ENCODE peak calls at places on chromosomes 6 and 20, in seven cellular contexts. E is mesenchymal stem cell, T is H9, K is IMR-90, S is trophoblast cell, Y is H1, O is mesendoderm. V is an unnamed sample.

GRCh38 chr20:57309544-57310115 is 20.0 kb upstream of the SPO11 start:
- DNase-seq in S (no peak), E (no peak), T (no peak), O (no peak), K (no peak), Y (no peak), V (no peak)

GRCh38 chr6:4913705-4914411 is 90.0 kb downstream of the RPP40 start:
- DNase-seq in K (no peak), O (no peak), Y (no peak), E (peak), S (no peak), T (no peak), V (no peak)

GRCh38 chr6:4613381-4613780 is 162.8 kb upstream of the CDYL start:
- DNase-seq in E (no peak), S (no peak), T (no peak), O (no peak), Y (no peak), K (no peak), V (no peak)

GRCh38 chr20:45822863-45823262 is 4.2 kb downstream of the TNNC2 start:
- DNase-seq in T (no peak), S (peak), K (peak), Y (no peak), E (peak), O (no peak), V (no peak)

GRCh38 chr6:110043366-110043994 is 65.4 kb downstream of the GPR6 start:
- DNase-seq in O (no peak), T (no peak), E (no peak), Y (no peak), K (no peak), S (no peak), V (no peak)

GRCh38 chr6:123316733-123317323 is 319.9 kb downstream of the TRDN start:
- DNase-seq in K (peak), E (peak), O (peak), S (no peak), T (no peak), Y (no peak), V (peak)

GRCh38 chr6:50891290-50891689 is 72.6 kb downstream of the TFAP2B start:
- DNase-seq in S (no peak), O (no peak), T (no peak), E (no peak), Y (no peak), K (no peak), V (no peak)

GRCh38 chr6:37631295-37631694 is 66.4 kb downstream of the MDGA1 start:
- DNase-seq in Y (no peak), K (no peak), T (no peak), O (no peak), E (no peak), S (no peak), V (no peak)

GRCh38 chr6:11734861-11735652 is 43.5 kb downstream of the ADTRP start:
- DNase-seq in S (no peak), E (no peak), Y (no peak), T (no peak), K (no peak), O (no peak), V (no peak)

GRCh38 chr20:58112017-58112781 is 116.3 kb downstream of the ANKRD60 start:
- DNase-seq in K (peak), E (no peak), O (no peak), T (peak), S (peak), Y (no peak), V (no peak)

GRCh38 chr6:13357551-13358075 is 29.3 kb upstream of the TBC1D7 start:
- DNase-seq in O (no peak), T (peak), E (no peak), Y (no peak), S (no peak), K (peak), V (no peak)

GRCh38 chr6:41966961-41967311 is 25.3 kb upstream of the CCND3 start:
- DNase-seq in T (peak), Y (no peak), S (peak), O (peak), K (peak), E (peak), V (peak)

GRCh38 chr6:52522655-52523054 is 54.2 kb downstream of the TRAM2 start:
- DNase-seq in E (peak), K (peak), O (no peak), T (no peak), Y (no peak), S (no peak), V (no peak)

GRCh38 chr20:57760698-57761412 is 51.0 kb upstream of the PMEPA1 start:
- DNase-seq in S (no peak), T (no peak), E (no peak), O (no peak), Y (no peak), K (no peak), V (no peak)

GRCh38 chr6:38599261-38599660 is 40.5 kb downstream of the BTBD9 start:
- DNase-seq in O (no peak), Y (no peak), T (no peak), S (no peak), E (no peak), K (no peak), V (no peak)

GRCh38 chr20:58192567-58192966 is 35.9 kb downstream of the ANKRD60 start:
- DNase-seq in O (no peak), T (peak), E (no peak), K (no peak), Y (no peak), S (no peak), V (no peak)

GRCh38 chr6:35919085-35919826 is 1.6 kb downstream of the SRPK1 start:
- DNase-seq in Y (no peak), T (no peak), K (peak), S (no peak), O (no peak), E (peak), V (no peak)

GRCh38 chr6:144158133-144158532 is 7.8 kb downstream of the STX11 start:
- DNase-seq in Y (no peak), S (peak), E (peak), O (peak), K (peak), T (no peak), V (no peak)

GRCh38 chr20:58552366-58552934 is 37.3 kb upstream of the APCDD1L start:
- DNase-seq in E (no peak), K (no peak), T (peak), Y (no peak), O (no peak), S (no peak), V (no peak)

GRCh38 chr20:44908987-44909871 is 631 bp upstream of the PABPC1L start:
- DNase-seq in K (no peak), T (no peak), S (no peak), E (peak), O (peak), Y (no peak), V (peak)

GRCh38 chr20:20505554-20505953 is 137.7 kb downstream of the INSM1 start:
- DNase-seq in S (no peak), T (no peak), Y (no peak), O (no peak), E (no peak), K (no peak), V (no peak)

GRCh38 chr6:132483779-132484679 is 28.9 kb downstream of the STX7 start:
- DNase-seq in S (peak), T (no peak), E (peak), O (peak), Y (no peak), K (peak), V (peak)

GRCh38 chr6:1764584-1764983 is 154.9 kb downstream of the FOXC1 start:
- DNase-seq in E (no peak), K (no peak), O (no peak), T (no peak), Y (no peak), S (no peak), V (no peak)

GRCh38 chr6:154428892-154429291 is 72.3 kb upstream of the IPCEF1 start:
- DNase-seq in O (no peak), K (peak), Y (no peak), E (no peak), T (no peak), S (no peak), V (no peak)

GRCh38 chr20:25259358-25259757 is 11.5 kb downstream of the PYGB start:
- DNase-seq in T (peak), E (no peak), S (no peak), Y (no peak), O (no peak), K (no peak), V (no peak)

GRCh38 chr20:56974499-56975250 is 291.8 kb downstream of the BMP7 start:
- DNase-seq in K (peak), E (peak), O (peak), T (peak), Y (peak), S (peak), V (peak)

GRCh38 chr20:47198254-47198671 is 158.2 kb downstream of the ZMYND8 start:
- DNase-seq in T (no peak), S (no peak), O (no peak), K (peak), E (no peak), Y (no peak), V (no peak)

GRCh38 chr6:165835410-165835851 is 172.4 kb upstream of the PDE10A start:
- DNase-seq in Y (no peak), E (no peak), K (no peak), T (no peak), O (no peak), S (no peak), V (no peak)

GRCh38 chr6:45710304-45710821 is 305.3 kb downstream of the CLIC5 start:
- DNase-seq in E (peak), O (no peak), T (no peak), S (peak), Y (no peak), K (peak), V (no peak)

GRCh38 chr6:45707188-45707587 is 308.5 kb downstream of the CLIC5 start:
- DNase-seq in Y (no peak), E (no peak), K (no peak), O (no peak), S (no peak), T (no peak), V (no peak)

GRCh38 chr6:45706319-45706718 is 309.3 kb downstream of the CLIC5 start:
- DNase-seq in Y (no peak), O (no peak), K (no peak), E (no peak), T (no peak), S (no peak), V (no peak)

GRCh38 chr6:45713981-45714685 is 301.5 kb downstream of the CLIC5 start:
- DNase-seq in T (no peak), E (no peak), O (no peak), K (no peak), Y (no peak), S (no peak), V (no peak)

DNA sequence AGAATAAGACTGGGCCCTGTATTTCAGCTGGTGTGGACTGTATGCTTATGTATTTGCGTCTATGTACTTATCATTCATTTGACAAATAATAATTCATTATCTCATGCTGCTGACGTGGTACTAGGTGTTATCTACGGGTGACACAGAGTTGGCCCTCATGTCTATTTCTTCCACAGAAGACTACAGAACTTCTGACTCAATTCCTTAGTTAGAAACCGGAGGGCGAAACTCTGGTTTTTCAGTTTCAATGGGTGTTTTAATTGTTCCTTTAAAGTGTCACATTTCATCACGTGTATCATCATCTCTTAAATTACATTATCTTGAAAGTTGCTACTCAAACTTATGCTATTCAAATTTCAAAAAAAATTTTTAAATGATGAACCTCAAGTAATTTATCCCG is 305.8 kb downstream of the CLIC5 start:
- DNase-seq in S (peak), E (no peak), T (no peak), O (no peak), Y (no peak), K (no peak), V (no peak)
- H3K18ac ChIP-seq in S (no peak), E (no peak), T (no peak), O (no peak), Y (no peak), K (no peak), V (no peak)

GRCh38 chr6:64294034-64294433 is 658.4 kb downstream of the PHF3 start:
- DNase-seq in K (peak), S (no peak), T (no peak), E (no peak), Y (no peak), O (no peak), V (no peak)
- H3K18ac ChIP-seq in K (no peak), S (no peak), T (no peak), E (no peak), Y (no peak), O (no peak), V (no peak)

GRCh38 chr6:67909354-67909753 is 725.7 kb upstream of the ADGRB3 start:
- DNase-seq in Y (no peak), K (no peak), S (no peak), E (no peak), T (no peak), O (no peak), V (no peak)

GRCh38 chr6:67916389-67916788 is 718.7 kb upstream of the ADGRB3 start:
- DNase-seq in S (no peak), K (no peak), E (no peak), T (no peak), Y (no peak), O (no peak), V (no peak)

GRCh38 chr6:67914419-67914818 is 720.7 kb upstream of the ADGRB3 start:
- DNase-seq in O (no peak), E (no peak), K (no peak), Y (no peak), T (no peak), S (no peak), V (no peak)
- H3K18ac ChIP-seq in O (no peak), E (no peak), K (no peak), Y (no peak), T (no peak), S (no peak), V (no peak)

GRCh38 chr20:50203951-50204937 is 13.6 kb downstream of the CEBPB start:
- DNase-seq in Y (no peak), T (no peak), S (no peak), O (no peak), E (no peak), K (no peak), V (no peak)
- H3K18ac ChIP-seq in Y (no peak), T (no peak), S (no peak), O (no peak), E (no peak), K (no peak), V (no peak)

DNA sequence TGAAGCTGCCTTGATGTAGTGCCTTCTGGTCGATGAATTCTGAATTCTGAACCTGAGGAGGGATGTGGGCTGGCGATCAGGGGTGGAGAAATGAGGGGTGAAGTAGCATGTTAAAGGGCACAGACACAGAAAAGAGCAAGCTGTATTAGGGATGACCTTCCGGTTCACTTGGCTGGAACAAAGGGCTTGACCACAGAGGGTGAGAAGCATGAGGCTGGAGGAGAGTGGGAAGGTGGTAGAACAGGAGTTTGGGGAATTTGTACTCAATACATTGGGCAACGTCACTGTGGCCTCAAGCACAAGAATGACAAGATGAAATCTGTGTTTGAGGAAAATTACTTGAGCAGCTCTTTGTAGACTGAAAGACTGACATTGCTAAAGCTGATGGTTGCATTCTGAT is 155.8 kb downstream of the SOBP start:
- DNase-seq in E (no peak), S (peak), T (no peak), K (no peak), O (no peak), Y (no peak), V (no peak)
- H3K18ac ChIP-seq in E (no peak), S (no peak), T (no peak), K (no peak), O (no peak), Y (no peak), V (no peak)

DNA sequence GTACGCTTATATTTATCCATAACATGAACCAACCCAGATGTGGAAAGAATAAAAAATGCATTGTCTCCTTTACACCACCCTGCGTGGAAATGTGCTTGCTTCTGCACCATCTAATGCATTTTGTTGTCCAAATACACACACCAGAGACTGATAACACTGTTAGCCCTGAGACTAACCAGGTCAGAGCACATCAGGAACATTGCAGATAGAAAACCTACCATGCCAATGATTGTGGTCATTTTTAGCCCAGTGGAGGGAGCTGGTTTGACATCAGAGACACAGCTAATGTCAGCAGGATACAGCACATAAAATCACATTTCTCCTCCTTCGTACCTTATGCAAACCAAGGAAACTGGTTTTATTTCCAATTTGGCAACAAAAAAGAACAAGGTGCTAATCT is 528.7 kb downstream of the DOK5 start:
- DNase-seq in Y (no peak), O (peak), T (no peak), E (no peak), K (no peak), S (no peak), V (no peak)
- H3K18ac ChIP-seq in Y (no peak), O (no peak), T (no peak), E (no peak), K (no peak), S (no peak), V (no peak)